ENCODE peak calls at places on chromosomes 12 and 14, in ten cellular contexts. One of them, this sample, is unnamed.

GRCh38 chr12:114701104-114701414 is 17.1 kb upstream of the TBX3 start:
- DNase-seq in esophagus muscularis mucosa: no peak
- DNase-seq in lower lobe of right lung: no peak
- DNase-seq in left ventricle myocardium inferior: no peak
- DNase-seq in small intestine: no peak
- DNase-seq in endothelial cell of umbilical vein: no peak
- DNase-seq in ascending aorta: no peak
- DNase-seq in A549: no peak
- DNase-seq in thoracic aorta: no peak
- DNase-seq in testis: no peak
- DNase-seq in this sample: no peak

GRCh38 chr14:61561657-61562276 is 133.5 kb upstream of the HIF1A start:
- DNase-seq in esophagus muscularis mucosa: no peak
- DNase-seq in lower lobe of right lung: peak; percentile 66
- DNase-seq in left ventricle myocardium inferior: peak; percentile 51
- DNase-seq in small intestine: peak; percentile 73
- DNase-seq in endothelial cell of umbilical vein: peak; percentile 99
- DNase-seq in ascending aorta: peak; percentile 91
- DNase-seq in A549: peak; percentile 77
- DNase-seq in thoracic aorta: peak; percentile 58
- DNase-seq in testis: peak; percentile 75
- DNase-seq in this sample: peak; percentile 95

GRCh38 chr14:62301076-62301475 is 538.9 kb downstream of the SNAPC1 start:
- DNase-seq in esophagus muscularis mucosa: no peak
- DNase-seq in lower lobe of right lung: no peak
- DNase-seq in left ventricle myocardium inferior: no peak
- DNase-seq in small intestine: no peak
- DNase-seq in endothelial cell of umbilical vein: no peak
- DNase-seq in ascending aorta: no peak
- DNase-seq in A549: no peak
- DNase-seq in thoracic aorta: no peak
- DNase-seq in testis: no peak
- DNase-seq in this sample: no peak

GRCh38 chr14:96001866-96002510 is 37.2 kb upstream of the C14orf132 start:
- DNase-seq in esophagus muscularis mucosa: no peak
- DNase-seq in lower lobe of right lung: no peak
- DNase-seq in left ventricle myocardium inferior: no peak
- DNase-seq in small intestine: no peak
- DNase-seq in endothelial cell of umbilical vein: no peak
- DNase-seq in ascending aorta: no peak
- DNase-seq in A549: no peak
- DNase-seq in thoracic aorta: no peak
- DNase-seq in testis: no peak
- DNase-seq in this sample: no peak

GRCh38 chr12:62720661-62721330 is 214.2 kb downstream of the PPM1H start:
- DNase-seq in esophagus muscularis mucosa: no peak
- DNase-seq in lower lobe of right lung: no peak
- DNase-seq in left ventricle myocardium inferior: no peak
- DNase-seq in small intestine: no peak
- DNase-seq in endothelial cell of umbilical vein: peak; percentile 48
- DNase-seq in ascending aorta: no peak
- DNase-seq in A549: no peak
- DNase-seq in thoracic aorta: no peak
- DNase-seq in testis: peak; percentile 55
- DNase-seq in this sample: no peak

GRCh38 chr14:55053500-55053899 is 2.1 kb downstream of the MAPK1IP1L start:
- DNase-seq in esophagus muscularis mucosa: no peak
- DNase-seq in lower lobe of right lung: no peak
- DNase-seq in left ventricle myocardium inferior: no peak
- DNase-seq in small intestine: no peak
- DNase-seq in endothelial cell of umbilical vein: no peak
- DNase-seq in ascending aorta: no peak
- DNase-seq in A549: no peak
- DNase-seq in thoracic aorta: no peak
- DNase-seq in testis: no peak
- DNase-seq in this sample: no peak

GRCh38 chr14:52220924-52221802 is 46.3 kb upstream of the PTGDR start:
- DNase-seq in esophagus muscularis mucosa: no peak
- DNase-seq in lower lobe of right lung: no peak
- DNase-seq in left ventricle myocardium inferior: no peak
- DNase-seq in small intestine: peak; percentile 33
- DNase-seq in endothelial cell of umbilical vein: no peak
- DNase-seq in ascending aorta: no peak
- DNase-seq in A549: no peak
- DNase-seq in thoracic aorta: no peak
- DNase-seq in testis: no peak
- DNase-seq in this sample: no peak

GRCh38 chr12:69698769-69699540 is at the start of gene BEST3:
- DNase-seq in esophagus muscularis mucosa: no peak
- DNase-seq in lower lobe of right lung: no peak
- DNase-seq in left ventricle myocardium inferior: no peak
- DNase-seq in small intestine: no peak
- DNase-seq in endothelial cell of umbilical vein: no peak
- DNase-seq in ascending aorta: no peak
- DNase-seq in A549: no peak
- DNase-seq in thoracic aorta: no peak
- DNase-seq in testis: no peak
- DNase-seq in this sample: no peak

GRCh38 chr12:20704860-20705259 is 9.7 kb downstream of the SLCO1C1 start:
- DNase-seq in esophagus muscularis mucosa: no peak
- DNase-seq in lower lobe of right lung: no peak
- DNase-seq in left ventricle myocardium inferior: no peak
- DNase-seq in small intestine: no peak
- DNase-seq in endothelial cell of umbilical vein: peak; percentile 53
- DNase-seq in ascending aorta: no peak
- DNase-seq in A549: no peak
- DNase-seq in thoracic aorta: no peak
- DNase-seq in testis: no peak
- DNase-seq in this sample: no peak

GRCh38 chr14:90900712-90901111 is 84.5 kb upstream of the TTC7B start:
- DNase-seq in esophagus muscularis mucosa: no peak
- DNase-seq in lower lobe of right lung: no peak
- DNase-seq in left ventricle myocardium inferior: no peak
- DNase-seq in small intestine: no peak
- DNase-seq in endothelial cell of umbilical vein: peak; percentile 9
- DNase-seq in ascending aorta: no peak
- DNase-seq in A549: no peak
- DNase-seq in thoracic aorta: no peak
- DNase-seq in testis: no peak
- DNase-seq in this sample: no peak

GRCh38 chr12:46382425-46382973 is 9.9 kb upstream of the SLC38A2 start:
- DNase-seq in esophagus muscularis mucosa: no peak
- DNase-seq in lower lobe of right lung: no peak
- DNase-seq in left ventricle myocardium inferior: no peak
- DNase-seq in small intestine: no peak
- DNase-seq in endothelial cell of umbilical vein: no peak
- DNase-seq in ascending aorta: peak; percentile 65
- DNase-seq in A549: no peak
- DNase-seq in thoracic aorta: no peak
- DNase-seq in testis: no peak
- DNase-seq in this sample: no peak

GRCh38 chr12:21248679-21249078 is 86.0 kb downstream of the SLCO1A2 start:
- DNase-seq in esophagus muscularis mucosa: no peak
- DNase-seq in lower lobe of right lung: no peak
- DNase-seq in left ventricle myocardium inferior: no peak
- DNase-seq in small intestine: no peak
- DNase-seq in endothelial cell of umbilical vein: peak; percentile 22
- DNase-seq in ascending aorta: no peak
- DNase-seq in A549: no peak
- DNase-seq in thoracic aorta: no peak
- DNase-seq in testis: no peak
- DNase-seq in this sample: no peak

GRCh38 chr12:11980133-11980532 is 90.6 kb upstream of the BCL2L14 start:
- DNase-seq in esophagus muscularis mucosa: no peak
- DNase-seq in lower lobe of right lung: no peak
- DNase-seq in left ventricle myocardium inferior: no peak
- DNase-seq in small intestine: no peak
- DNase-seq in endothelial cell of umbilical vein: no peak
- DNase-seq in ascending aorta: no peak
- DNase-seq in A549: no peak
- DNase-seq in thoracic aorta: no peak
- DNase-seq in testis: no peak
- DNase-seq in this sample: no peak

GRCh38 chr12:123101467-123102004 is 49.4 kb downstream of the PITPNM2 start:
- DNase-seq in esophagus muscularis mucosa: no peak
- DNase-seq in lower lobe of right lung: no peak
- DNase-seq in left ventricle myocardium inferior: no peak
- DNase-seq in small intestine: no peak
- DNase-seq in endothelial cell of umbilical vein: no peak
- DNase-seq in ascending aorta: no peak
- DNase-seq in A549: no peak
- DNase-seq in thoracic aorta: no peak
- DNase-seq in testis: no peak
- DNase-seq in this sample: no peak

GRCh38 chr12:65631621-65632111 is 192.6 kb upstream of the HMGA2 start:
- DNase-seq in esophagus muscularis mucosa: no peak
- DNase-seq in lower lobe of right lung: no peak
- DNase-seq in left ventricle myocardium inferior: no peak
- DNase-seq in small intestine: peak; percentile 45
- DNase-seq in endothelial cell of umbilical vein: peak; percentile 94
- DNase-seq in ascending aorta: peak; percentile 68
- DNase-seq in A549: peak; percentile 58
- DNase-seq in thoracic aorta: peak; percentile 6
- DNase-seq in testis: no peak
- DNase-seq in this sample: peak; percentile 89

GRCh38 chr12:6767301-6767591 is 1.1 kb downstream of the PTMS start:
- DNase-seq in esophagus muscularis mucosa: no peak
- DNase-seq in lower lobe of right lung: no peak
- DNase-seq in left ventricle myocardium inferior: no peak
- DNase-seq in small intestine: no peak
- DNase-seq in endothelial cell of umbilical vein: no peak
- DNase-seq in ascending aorta: no peak
- DNase-seq in A549: no peak
- DNase-seq in thoracic aorta: no peak
- DNase-seq in testis: no peak
- DNase-seq in this sample: no peak

GRCh38 chr12:6769003-6769389 is 2.8 kb downstream of the PTMS start:
- DNase-seq in esophagus muscularis mucosa: no peak
- DNase-seq in lower lobe of right lung: no peak
- DNase-seq in left ventricle myocardium inferior: peak; percentile 53
- DNase-seq in small intestine: no peak
- DNase-seq in endothelial cell of umbilical vein: peak; percentile 33
- DNase-seq in ascending aorta: no peak
- DNase-seq in A549: no peak
- DNase-seq in thoracic aorta: no peak
- DNase-seq in testis: peak; percentile 82
- DNase-seq in this sample: no peak

GRCh38 chr12:6767592-6768384 is 1.6 kb downstream of the PTMS start:
- DNase-seq in esophagus muscularis mucosa: no peak
- DNase-seq in lower lobe of right lung: no peak
- DNase-seq in left ventricle myocardium inferior: no peak
- DNase-seq in small intestine: no peak
- DNase-seq in endothelial cell of umbilical vein: peak; percentile 32
- DNase-seq in ascending aorta: no peak
- DNase-seq in A549: no peak
- DNase-seq in thoracic aorta: no peak
- DNase-seq in testis: peak; percentile 34
- DNase-seq in this sample: no peak

GRCh38 chr12:6769681-6770080 is 2.6 kb upstream of the LAG3 start:
- DNase-seq in esophagus muscularis mucosa: no peak
- DNase-seq in lower lobe of right lung: no peak
- DNase-seq in left ventricle myocardium inferior: no peak
- DNase-seq in small intestine: no peak
- DNase-seq in endothelial cell of umbilical vein: no peak
- DNase-seq in ascending aorta: no peak
- DNase-seq in A549: no peak
- DNase-seq in thoracic aorta: no peak
- DNase-seq in testis: no peak
- DNase-seq in this sample: no peak

GRCh38 chr12:6768385-6769002 is 2.3 kb downstream of the PTMS start:
- DNase-seq in esophagus muscularis mucosa: no peak
- DNase-seq in lower lobe of right lung: no peak
- DNase-seq in left ventricle myocardium inferior: no peak
- DNase-seq in small intestine: no peak
- DNase-seq in endothelial cell of umbilical vein: peak; percentile 33
- DNase-seq in ascending aorta: no peak
- DNase-seq in A549: no peak
- DNase-seq in thoracic aorta: no peak
- DNase-seq in testis: no peak
- DNase-seq in this sample: no peak
- H3K27ac ChIP-seq in esophagus muscularis mucosa: peak overlapping the region; percentile 97
- H3K27ac ChIP-seq in lower lobe of right lung: peak overlapping the region; percentile 84
- H3K27ac ChIP-seq in left ventricle myocardium inferior: peak overlapping the region; percentile 97
- H3K27ac ChIP-seq in small intestine: peak overlapping the region; percentile 2
- H3K27ac ChIP-seq in endothelial cell of umbilical vein: no peak overlapping the region
- H3K27ac ChIP-seq in ascending aorta: peak overlapping the region; percentile 32
- H3K27ac ChIP-seq in A549: peak overlapping the region; percentile 94
- H3K27ac ChIP-seq in thoracic aorta: peak overlapping the region; percentile 1
- H3K27ac ChIP-seq in testis: peak overlapping the region; percentile 67
- H3K27ac ChIP-seq in this sample: no peak overlapping the region

GRCh38 chr14:74611672-74612345 is at the start of gene LTBP2:
- DNase-seq in esophagus muscularis mucosa: no peak
- DNase-seq in lower lobe of right lung: no peak
- DNase-seq in left ventricle myocardium inferior: no peak
- DNase-seq in small intestine: no peak
- DNase-seq in endothelial cell of umbilical vein: no peak
- DNase-seq in ascending aorta: no peak
- DNase-seq in A549: no peak
- DNase-seq in thoracic aorta: no peak
- DNase-seq in testis: peak; percentile 46
- DNase-seq in this sample: no peak
- H3K4me1 ChIP-seq in esophagus muscularis mucosa: peaks cover 15% of the 10 kb centered on the region
- H3K4me1 ChIP-seq in lower lobe of right lung: peaks cover 31% of the 10 kb centered on the region
- H3K4me1 ChIP-seq in left ventricle myocardium inferior: peaks cover 27% of the 10 kb centered on the region
- H3K4me1 ChIP-seq in small intestine: no peaks in the 10 kb centered on the region
- H3K4me1 ChIP-seq in endothelial cell of umbilical vein: peaks cover 60% of the 10 kb centered on the region
- H3K4me1 ChIP-seq in ascending aorta: peaks cover 15% of the 10 kb centered on the region
- H3K4me1 ChIP-seq in A549: peaks cover 48% of the 10 kb centered on the region
- H3K4me1 ChIP-seq in thoracic aorta: peaks cover 44% of the 10 kb centered on the region
- H3K4me1 ChIP-seq in testis: peaks cover 3% of the 10 kb centered on the region
- H3K4me1 ChIP-seq in this sample: peaks cover 32% of the 10 kb centered on the region

DNA sequence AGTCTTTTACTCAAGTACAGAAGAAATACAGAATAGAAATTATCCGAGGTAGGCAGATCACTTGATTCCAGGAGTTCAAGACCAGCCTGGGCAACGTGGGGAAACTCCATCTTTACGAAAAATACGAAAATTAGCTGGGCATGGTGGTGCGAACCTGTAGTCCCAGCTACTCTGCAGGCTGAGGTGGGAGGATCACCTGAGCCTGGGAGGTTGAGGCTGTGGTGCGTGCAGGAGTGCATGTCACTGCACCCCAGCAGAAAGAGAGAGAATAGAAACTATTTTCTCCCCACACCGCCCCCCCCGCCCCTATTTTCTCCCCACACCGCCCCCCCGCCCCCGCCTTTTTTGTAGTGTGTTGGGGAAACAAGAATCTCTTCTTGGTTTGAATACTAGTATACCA is 2.2 kb downstream of the DNM1L start:
- DNase-seq in esophagus muscularis mucosa: no peak
- DNase-seq in lower lobe of right lung: no peak
- DNase-seq in left ventricle myocardium inferior: no peak
- DNase-seq in small intestine: no peak
- DNase-seq in endothelial cell of umbilical vein: no peak
- DNase-seq in ascending aorta: no peak
- DNase-seq in A549: no peak
- DNase-seq in thoracic aorta: no peak
- DNase-seq in testis: no peak
- DNase-seq in this sample: no peak
- H3K4me3 ChIP-seq in esophagus muscularis mucosa: no peak overlapping the region
- H3K4me3 ChIP-seq in lower lobe of right lung: no peak overlapping the region
- H3K4me3 ChIP-seq in left ventricle myocardium inferior: no peak overlapping the region
- H3K4me3 ChIP-seq in small intestine: no peak overlapping the region
- H3K4me3 ChIP-seq in endothelial cell of umbilical vein: no peak overlapping the region
- H3K4me3 ChIP-seq in ascending aorta: no peak overlapping the region
- H3K4me3 ChIP-seq in A549: peak overlapping the region; percentile 82
- H3K4me3 ChIP-seq in thoracic aorta: no peak overlapping the region
- H3K4me3 ChIP-seq in testis: no peak overlapping the region
- H3K4me3 ChIP-seq in this sample: no peak overlapping the region

GRCh38 chr14:38080696-38081095 is 127.0 kb upstream of the SSTR1 start:
- DNase-seq in esophagus muscularis mucosa: no peak
- DNase-seq in lower lobe of right lung: no peak
- DNase-seq in left ventricle myocardium inferior: no peak
- DNase-seq in small intestine: no peak
- DNase-seq in endothelial cell of umbilical vein: no peak
- DNase-seq in ascending aorta: no peak
- DNase-seq in A549: no peak
- DNase-seq in thoracic aorta: no peak
- DNase-seq in testis: no peak
- DNase-seq in this sample: no peak
- H3K27ac ChIP-seq in esophagus muscularis mucosa: no peak overlapping the region
- H3K27ac ChIP-seq in lower lobe of right lung: no peak overlapping the region
- H3K27ac ChIP-seq in left ventricle myocardium inferior: no peak overlapping the region
- H3K27ac ChIP-seq in small intestine: no peak overlapping the region
- H3K27ac ChIP-seq in endothelial cell of umbilical vein: no peak overlapping the region
- H3K27ac ChIP-seq in ascending aorta: no peak overlapping the region
- H3K27ac ChIP-seq in A549: no peak overlapping the region
- H3K27ac ChIP-seq in thoracic aorta: no peak overlapping the region
- H3K27ac ChIP-seq in testis: no peak overlapping the region
- H3K27ac ChIP-seq in this sample: no peak overlapping the region

This sample was measured in SJSA1.